ENCODE peak calls at places on chromosome 14, in five cellular contexts. A is HCT116, V is mesendoderm, E is heart left ventricle, B is stomach. Q is an unnamed sample. For H3K36me3, the result is how much of the 10 kb centered on the place peaks cover.

GRCh38 chr14:80615831-80616230 is 325.7 kb downstream of the CEP128 start:
- DNase-seq in A (no peak), V (no peak), E (no peak), B (no peak), Q (no peak)

GRCh38 chr14:53180272-53181221 is 27.4 kb upstream of the DDHD1 start:
- DNase-seq in A (peak), V (peak), E (no peak), B (no peak), Q (peak)

GRCh38 chr14:86799244-86799647 is 1193.7 kb downstream of the GALC start:
- DNase-seq in A (no peak), V (no peak), E (no peak), B (no peak), Q (no peak)

GRCh38 chr14:66088661-66089060 is 397.5 kb upstream of the CCDC196 start:
- DNase-seq in A (no peak), V (no peak), E (no peak), B (no peak), Q (no peak)

GRCh38 chr14:20568393-20568792 is 7.5 kb upstream of the RNASE9 start:
- DNase-seq in A (no peak), V (peak), E (no peak), B (no peak), Q (no peak)

GRCh38 chr14:33592298-33592697 is 358.6 kb downstream of the EGLN3 start:
- DNase-seq in A (no peak), V (peak), E (no peak), B (no peak), Q (no peak)

GRCh38 chr14:99910337-99911268 is 117.4 kb downstream of the EML1 start:
- DNase-seq in A (no peak), V (no peak), E (no peak), B (no peak), Q (no peak)

GRCh38 chr14:87067597-87067996 is 925.4 kb downstream of the GALC start:
- DNase-seq in A (no peak), V (no peak), E (no peak), B (no peak), Q (no peak)

GRCh38 chr14:50051106-50051505 is 65.3 kb downstream of the VCPKMT start:
- DNase-seq in A (no peak), V (no peak), E (no peak), B (no peak), Q (no peak)

GRCh38 chr14:94890755-94891154 is 120.8 kb upstream of the GSC start:
- DNase-seq in A (no peak), V (no peak), E (no peak), B (no peak), Q (no peak)

GRCh38 chr14:94975366-94975765 is 182.0 kb downstream of the DICER1 start:
- DNase-seq in A (no peak), V (no peak), E (no peak), B (no peak), Q (no peak)

GRCh38 chr14:37859177-37859576 is 263.7 kb downstream of the TTC6 start:
- DNase-seq in A (no peak), V (no peak), E (no peak), B (no peak), Q (no peak)

GRCh38 chr14:28776482-28777266 is 10.1 kb downstream of the FOXG1 start:
- DNase-seq in A (no peak), V (no peak), E (no peak), B (no peak), Q (no peak)

GRCh38 chr14:37343307-37344094 is 145.8 kb downstream of the MIPOL1 start:
- DNase-seq in A (no peak), V (no peak), E (no peak), B (no peak), Q (no peak)

GRCh38 chr14:76208340-76208739 is 56.6 kb downstream of the GPATCH2L start:
- DNase-seq in A (no peak), V (peak), E (no peak), B (no peak), Q (no peak)

GRCh38 chr14:77039285-77040058 is 11.0 kb upstream of the IRF2BPL start:
- DNase-seq in A (no peak), V (no peak), E (no peak), B (no peak), Q (no peak)

GRCh38 chr14:79496701-79497100 is 714.6 kb downstream of the DIO2 start:
- DNase-seq in A (no peak), V (no peak), E (no peak), B (no peak), Q (no peak)

GRCh38 chr14:68556253-68556652 is 236.6 kb downstream of the ZFP36L1 start:
- DNase-seq in A (no peak), V (no peak), E (no peak), B (no peak), Q (no peak)

GRCh38 chr14:33904609-33905008 is 46.3 kb downstream of the EGLN3 start:
- DNase-seq in A (no peak), V (no peak), E (no peak), B (no peak), Q (no peak)

GRCh38 chr14:103220134-103220981 is 97.1 kb downstream of the TNFAIP2 start:
- DNase-seq in A (no peak), V (no peak), E (no peak), B (no peak), Q (peak)

GRCh38 chr14:50092006-50092555 is 24.3 kb downstream of the VCPKMT start:
- DNase-seq in A (no peak), V (no peak), E (no peak), B (no peak), Q (no peak)

GRCh38 chr14:103994535-103995184 is 52.3 kb upstream of the RD3L start:
- DNase-seq in A (no peak), V (no peak), E (no peak), B (no peak), Q (no peak)

GRCh38 chr14:96165493-96166474 is 38.9 kb upstream of the BDKRB2 start:
- DNase-seq in A (no peak), V (no peak), E (no peak), B (no peak), Q (no peak)

GRCh38 chr14:56905282-56905681 is 95.0 kb upstream of the OTX2 start:
- DNase-seq in A (no peak), V (peak), E (no peak), B (no peak), Q (no peak)

GRCh38 chr14:25350802-25351201 is 300.9 kb upstream of the STXBP6 start:
- DNase-seq in A (no peak), V (no peak), E (peak), B (no peak), Q (no peak)

GRCh38 chr14:45227566-45227965 is 25.4 kb downstream of the MIS18BP1 start:
- DNase-seq in A (no peak), V (no peak), E (no peak), B (no peak), Q (no peak)
- H3K36me3 ChIP-seq in A (half or more), V (under half), E (half or more), B (half or more), Q (under half)

DNA sequence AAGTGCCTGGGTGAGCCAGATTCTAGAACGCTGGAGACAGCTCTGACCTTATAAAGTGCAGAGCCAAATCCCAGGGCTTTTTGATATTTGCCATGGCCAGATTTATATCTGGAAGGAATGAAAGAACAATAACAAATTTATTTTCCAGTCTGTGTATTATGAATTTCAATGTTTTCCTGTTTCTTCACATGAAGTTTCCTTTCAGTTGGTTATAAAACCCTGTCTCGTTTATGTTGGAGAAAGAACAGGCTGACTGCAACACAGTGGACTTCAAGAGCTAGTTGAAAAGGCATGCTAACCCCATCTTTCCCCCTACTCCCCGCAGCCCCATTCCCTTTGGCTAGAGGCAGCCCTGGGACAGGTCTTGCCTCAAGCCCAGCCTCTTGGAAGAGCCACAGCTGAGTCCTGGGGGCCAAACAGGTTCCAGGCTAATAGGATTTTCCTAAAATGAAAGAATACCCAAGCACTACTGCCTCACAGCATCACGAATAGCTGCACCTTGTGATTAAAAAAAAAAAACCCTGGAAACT is 1.7 kb downstream of the FBLN5 start:
- DNase-seq in A (no peak), V (no peak), E (no peak), B (no peak), Q (no peak)
- H3K4me3 ChIP-seq in A (no peak), V (no peak), E (peak), B (peak), Q (no peak)

GRCh38 chr14:89992273-89992672 is 36.5 kb downstream of the TDP1 start:
- DNase-seq in A (no peak), V (no peak), E (no peak), B (no peak), Q (no peak)

GRCh38 chr14:89986475-89986874 is 30.7 kb downstream of the TDP1 start:
- DNase-seq in A (no peak), V (no peak), E (no peak), B (no peak), Q (no peak)

GRCh38 chr14:89990623-89991275 is 35.0 kb downstream of the TDP1 start:
- DNase-seq in A (no peak), V (no peak), E (no peak), B (no peak), Q (no peak)

GRCh38 chr14:89990218-89990617 is 34.5 kb downstream of the TDP1 start:
- DNase-seq in A (no peak), V (no peak), E (no peak), B (no peak), Q (no peak)

DNA sequence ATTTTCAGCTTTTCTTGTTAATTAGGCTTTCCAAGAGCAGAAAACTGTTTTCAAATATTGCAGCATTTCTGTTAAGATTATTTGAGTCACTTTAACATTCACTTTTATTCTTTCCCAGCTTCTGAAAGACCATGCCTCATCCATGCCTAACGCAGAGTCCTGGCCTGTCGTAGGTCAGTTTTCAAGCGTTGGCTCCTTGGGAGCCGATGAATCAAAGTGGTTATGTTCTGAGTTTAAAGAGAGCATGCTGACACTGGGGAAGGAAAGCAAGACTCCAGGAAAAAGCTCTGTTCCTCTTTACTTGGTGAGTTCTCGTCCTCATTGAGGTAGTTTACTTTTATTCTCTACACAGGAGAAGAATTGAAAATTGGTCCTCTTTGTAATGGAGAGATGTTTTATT is 33.1 kb downstream of the TDP1 start:
- DNase-seq in A (no peak), V (no peak), E (no peak), B (no peak), Q (no peak)
- H3K36me3 ChIP-seq in A (under half), V (under half), E (half or more), B (half or more), Q (under half)

GRCh38 chr14:55102141-55102547 is 26.9 kb upstream of the LGALS3 start:
- DNase-seq in A (no peak), V (peak), E (peak), B (peak), Q (peak)

GRCh38 chr14:55104051-55104954 is 24.7 kb upstream of the LGALS3 start:
- DNase-seq in A (no peak), V (peak), E (no peak), B (no peak), Q (no peak)

GRCh38 chr14:55101698-55102097 is 27.4 kb upstream of the LGALS3 start:
- DNase-seq in A (no peak), V (no peak), E (no peak), B (no peak), Q (no peak)

GRCh38 chr14:55105991-55106390 is 23.1 kb upstream of the LGALS3 start:
- DNase-seq in A (no peak), V (no peak), E (no peak), B (no peak), Q (no peak)

GRCh38 chr14:55103005-55103640 is 25.9 kb upstream of the LGALS3 start:
- DNase-seq in A (peak), V (peak), E (peak), B (peak), Q (peak)
- H3K4me3 ChIP-seq in A (peak), V (no peak), E (no peak), B (no peak), Q (no peak)

Q was measured in H7.